ENCODE peak calls at places on chromosomes 5 and 9, in five cellular contexts. B is WTC11, M is K562, K is GM12878, L is H1. Z is an unnamed sample.

GRCh38 chr5:112371054-112371453 is 48.0 kb downstream of the EPB41L4A start:
- DNase-seq in B (no peak), M (no peak), K (no peak), L (no peak), Z (no peak)

GRCh38 chr9:136438909-136439549 is 616 bp downstream of the INPP5E start:
- DNase-seq in B (peak), M (peak), K (no peak), L (peak), Z (no peak)

GRCh38 chr5:176466245-176466871 is 18.2 kb downstream of the FAF2 start:
- DNase-seq in B (no peak), M (no peak), K (no peak), L (no peak), Z (peak)

GRCh38 chr5:74517700-74518099 is 122.8 kb downstream of the ENC1 start:
- DNase-seq in B (no peak), M (no peak), K (no peak), L (no peak), Z (no peak)

GRCh38 chr5:25649628-25650265 is 1005.0 kb upstream of the CDH10 start:
- DNase-seq in B (no peak), M (no peak), K (no peak), L (no peak), Z (no peak)

GRCh38 chr9:112541690-112542089 is 55.1 kb downstream of the KIAA1958 start:
- DNase-seq in B (no peak), M (no peak), K (no peak), L (no peak), Z (no peak)

GRCh38 chr5:179328291-179328690 is 17.0 kb downstream of the ADAMTS2 start:
- DNase-seq in B (no peak), M (no peak), K (no peak), L (no peak), Z (no peak)

GRCh38 chr9:95425910-95426551 is 90.7 kb downstream of the PTCH1 start:
- DNase-seq in B (peak), M (peak), K (no peak), L (peak), Z (peak)

GRCh38 chr9:3246231-3246630 is 279.6 kb downstream of the RFX3 start:
- DNase-seq in B (no peak), M (no peak), K (no peak), L (no peak), Z (no peak)

GRCh38 chr5:125376059-125376641 is 629.7 kb upstream of the ZNF608 start:
- DNase-seq in B (no peak), M (no peak), K (no peak), L (no peak), Z (no peak)

GRCh38 chr5:78771260-78772240 is 123.0 kb upstream of the LHFPL2 start:
- DNase-seq in B (no peak), M (peak), K (no peak), L (no peak), Z (no peak)

GRCh38 chr5:52985306-52985705 is 3.8 kb upstream of the ITGA2 start:
- DNase-seq in B (no peak), M (no peak), K (no peak), L (no peak), Z (no peak)

GRCh38 chr5:124544366-124545055 is 201.9 kb downstream of the ZNF608 start:
- DNase-seq in B (no peak), M (no peak), K (peak), L (no peak), Z (peak)

GRCh38 chr9:121929893-121930875 is 162.9 kb downstream of the TTLL11 start:
- DNase-seq in B (peak), M (peak), K (peak), L (peak), Z (peak)

GRCh38 chr9:18208166-18209059 is 265.5 kb upstream of the ADAMTSL1 start:
- DNase-seq in B (peak), M (no peak), K (no peak), L (peak), Z (peak)

GRCh38 chr9:37381094-37381741 is 41.3 kb upstream of the GRHPR start:
- DNase-seq in B (no peak), M (no peak), K (no peak), L (no peak), Z (peak)

DNA sequence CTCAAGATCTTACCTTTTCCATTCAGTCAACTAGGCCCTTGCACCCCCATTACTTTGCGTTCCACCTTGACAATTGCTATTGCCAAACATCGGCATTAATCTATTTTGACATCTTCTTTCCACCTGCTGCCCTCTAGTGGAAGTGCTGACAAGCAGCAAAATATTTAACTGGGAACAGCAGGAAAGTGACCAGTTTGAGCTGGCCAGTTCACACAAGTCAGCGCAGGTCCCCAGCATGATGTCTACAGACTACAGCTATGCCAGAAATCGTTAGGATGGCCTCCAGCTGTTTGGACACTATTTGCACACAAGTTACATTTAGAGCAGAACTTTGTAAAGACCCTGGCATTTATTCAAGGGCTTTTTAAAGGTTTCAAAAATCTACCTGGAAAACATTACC is 160.1 kb downstream of the GHR start:
- DNase-seq in B (peak), M (peak), K (peak), L (peak), Z (peak)
- TF ChIP-seq ATF2 in B (no peak), M (no peak), K (no peak), L (no peak), Z (no peak)

GRCh38 chr9:13759624-13760023 is 480.1 kb upstream of the MPDZ start:
- DNase-seq in B (no peak), M (no peak), K (no peak), L (no peak), Z (no peak)

GRCh38 chr9:13758876-13759275 is 479.4 kb upstream of the MPDZ start:
- DNase-seq in B (no peak), M (no peak), K (no peak), L (no peak), Z (no peak)

GRCh38 chr9:13756943-13757342 is 477.5 kb upstream of the MPDZ start:
- DNase-seq in B (no peak), M (no peak), K (no peak), L (no peak), Z (no peak)

GRCh38 chr9:13750639-13751038 is 471.1 kb upstream of the MPDZ start:
- DNase-seq in B (no peak), M (no peak), K (no peak), L (no peak), Z (no peak)

DNA sequence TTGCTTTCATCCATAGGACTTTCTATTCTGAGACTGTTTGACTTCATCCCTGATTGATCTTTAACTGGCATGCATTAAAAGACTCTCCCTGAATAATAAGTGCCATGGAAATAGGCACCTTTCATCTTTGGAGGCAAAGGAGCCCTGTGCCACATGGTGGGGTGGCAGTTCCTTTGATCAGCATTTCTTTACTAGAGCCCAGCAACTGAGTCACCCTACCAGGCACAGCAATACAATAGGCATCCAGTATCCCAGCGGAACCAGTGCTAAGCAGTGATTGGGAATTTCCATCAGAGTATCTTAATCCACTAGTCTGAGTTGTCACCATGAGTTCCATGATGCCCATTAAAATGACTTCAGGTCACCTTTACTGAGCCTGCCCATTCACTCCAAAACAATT is 476.1 kb upstream of the MPDZ start:
- DNase-seq in B (no peak), M (no peak), K (no peak), L (no peak), Z (no peak)
- TF ChIP-seq ATF2 in B (no peak), M (no peak), K (no peak), L (no peak), Z (no peak)

GRCh38 chr9:115234094-115234493 is 116.1 kb upstream of the TNC start:
- DNase-seq in B (no peak), M (no peak), K (no peak), L (no peak), Z (no peak)
- TF ChIP-seq ATF2 in B (no peak), M (no peak), K (no peak), L (no peak), Z (no peak)

GRCh38 chr5:91641730-91642350 is 258.7 kb upstream of the ARRDC3 start:
- DNase-seq in B (no peak), M (peak), K (no peak), L (no peak), Z (peak)
- TF ChIP-seq ATF2 in B (no peak), M (no peak), K (no peak), L (no peak), Z (no peak)

GRCh38 chr5:149450199-149450598 is 71.1 kb upstream of the IL17B start:
- DNase-seq in B (no peak), M (no peak), K (no peak), L (no peak), Z (no peak)

GRCh38 chr5:149452007-149452664 is 73.0 kb upstream of the IL17B start:
- DNase-seq in B (peak), M (peak), K (no peak), L (no peak), Z (peak)

GRCh38 chr5:149447373-149448367 is 68.6 kb upstream of the IL17B start:
- DNase-seq in B (no peak), M (peak), K (no peak), L (no peak), Z (no peak)

GRCh38 chr5:149445739-149446369 is 66.8 kb upstream of the IL17B start:
- DNase-seq in B (no peak), M (peak), K (no peak), L (no peak), Z (peak)

GRCh38 chr5:149448831-149449714 is 70.0 kb upstream of the IL17B start:
- DNase-seq in B (peak), M (peak), K (no peak), L (no peak), Z (no peak)
- TF ChIP-seq ATF2 in B (no peak), M (no peak), K (no peak), L (no peak), Z (no peak)

GRCh38 chr9:83622814-83623633 is at the start of gene IDNK:
- DNase-seq in B (peak), M (peak), K (no peak), L (peak), Z (peak)

GRCh38 chr9:83620841-83621636 is 1.9 kb upstream of the IDNK start:
- DNase-seq in B (peak), M (no peak), K (no peak), L (peak), Z (peak)

GRCh38 chr9:83623634-83623991 is 670 bp downstream of the IDNK start:
- DNase-seq in B (no peak), M (no peak), K (no peak), L (no peak), Z (peak)

GRCh38 chr9:83625120-83625710 is 2.3 kb downstream of the IDNK start:
- DNase-seq in B (no peak), M (no peak), K (no peak), L (no peak), Z (no peak)

DNA sequence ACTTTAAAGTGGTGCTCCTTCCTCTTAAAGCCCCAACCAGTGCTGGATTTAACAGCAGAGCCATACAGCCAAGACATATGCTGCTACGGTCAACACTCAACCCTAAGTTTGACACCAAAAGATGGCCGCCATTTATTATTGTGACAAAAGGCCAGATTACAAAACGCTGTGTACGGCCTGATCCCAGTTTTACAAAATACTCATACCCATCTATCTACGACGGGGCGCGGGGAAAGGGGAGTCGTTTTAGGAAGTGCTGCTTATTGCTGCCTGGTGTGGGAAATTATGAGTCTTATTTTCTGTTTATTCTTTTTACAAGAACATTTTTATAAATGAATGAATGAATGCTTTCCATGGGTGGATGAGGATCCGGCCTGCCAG is 520 bp upstream of the IDNK start:
- DNase-seq in B (no peak), M (no peak), K (no peak), L (no peak), Z (no peak)
- TF ChIP-seq ATF2 in B (no peak), M (no peak), K (no peak), L (no peak), Z (no peak)

DNA sequence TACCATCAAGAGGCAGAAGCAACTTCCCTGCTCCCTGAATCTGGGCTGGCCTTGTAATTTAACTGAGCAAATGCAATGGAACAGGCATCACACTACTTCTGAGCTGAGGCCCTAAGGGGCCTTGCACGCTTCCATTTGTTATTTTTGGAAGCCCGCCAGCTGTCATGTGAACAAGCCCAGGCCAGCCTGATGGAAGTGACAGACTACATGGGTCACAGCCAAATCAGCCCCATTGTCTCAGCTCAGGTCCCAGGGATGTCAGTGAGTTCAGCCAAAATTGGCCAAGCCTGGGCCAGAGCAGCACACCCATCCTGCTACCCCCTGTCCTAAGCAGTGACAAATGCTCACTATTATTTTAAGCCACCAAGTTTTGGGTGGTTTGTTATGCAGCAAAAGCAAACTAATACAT is 72.8 kb downstream of the PRRT1B start:
- DNase-seq in B (no peak), M (no peak), K (no peak), L (no peak), Z (peak)
- TF ChIP-seq ATF2 in B (no peak), M (no peak), K (no peak), L (no peak), Z (no peak)

GRCh38 chr9:110969971-110970381 is 68.3 kb downstream of the LPAR1 start:
- DNase-seq in B (no peak), M (no peak), K (no peak), L (no peak), Z (peak)
- TF ChIP-seq ATF2 in B (no peak), M (no peak), K (no peak), L (no peak), Z (no peak)

DNA sequence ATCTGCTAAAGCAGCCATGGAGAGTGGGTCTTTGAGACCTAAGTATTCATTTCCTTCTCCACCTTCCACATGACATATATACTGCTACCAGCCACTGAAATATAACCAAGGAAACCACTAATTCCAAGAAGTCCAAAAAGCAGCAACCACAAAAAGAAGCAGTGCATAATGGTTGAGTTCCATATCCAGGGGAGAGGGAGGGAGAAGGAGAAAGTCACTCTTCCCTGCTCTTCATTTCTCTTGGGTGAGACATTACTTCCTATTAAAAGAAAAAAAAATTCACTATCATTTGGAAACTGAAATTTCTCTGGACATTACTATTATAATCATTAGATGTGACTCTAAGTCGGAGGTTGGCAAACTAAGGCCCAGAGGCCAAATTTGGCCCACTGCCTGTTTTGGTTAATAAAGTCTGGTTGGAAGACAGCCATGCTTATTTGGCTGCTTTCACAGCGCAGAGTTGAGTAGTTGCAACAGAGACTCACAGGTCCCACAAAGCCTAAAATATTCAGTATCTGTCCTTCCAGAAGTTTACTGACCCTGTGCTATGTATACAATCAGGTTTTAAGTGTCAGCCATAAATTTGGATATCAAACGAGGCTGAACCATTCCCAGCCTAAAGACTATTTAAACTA is 168.6 kb downstream of the MPDZ start:
- DNase-seq in B (no peak), M (no peak), K (no peak), L (no peak), Z (no peak)
- TF ChIP-seq ATF2 in B (no peak), M (no peak), K (no peak), L (no peak), Z (no peak)

DNA sequence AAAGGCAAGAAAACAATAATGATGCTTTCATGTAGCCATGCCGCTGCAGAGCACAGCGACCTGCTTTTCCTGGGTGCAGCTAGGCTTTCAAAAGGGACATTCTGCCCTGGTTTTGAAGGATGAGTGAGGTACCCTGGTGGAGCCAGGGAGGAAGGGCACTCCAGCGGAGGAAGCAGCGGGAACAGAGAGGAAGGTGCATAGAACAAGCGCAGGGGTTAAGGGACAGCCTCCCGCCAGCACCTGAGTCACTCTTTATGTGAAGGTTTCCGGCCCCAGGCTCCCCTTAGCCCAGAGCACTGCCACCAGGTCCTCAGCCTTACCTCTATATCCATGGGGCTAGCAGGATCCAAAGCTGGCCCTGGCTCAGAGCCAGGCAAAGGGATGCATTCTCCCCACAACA is 221.1 kb downstream of the CDK5RAP2 start:
- DNase-seq in B (no peak), M (no peak), K (no peak), L (no peak), Z (no peak)
- TF ChIP-seq ATF2 in B (no peak), M (no peak), K (no peak), L (no peak), Z (no peak)

Z was measured in HepG2.